ENCODE peak calls at places on chromosomes 3 and 15, in ten cellular contexts. Z is GOT3; C is AG20443; S is HT1080; G is activated CD8-positive, alpha-beta memory T cell treated with anti-CD3 and anti-CD28 coated beads for 24 hours; L is hepatocyte; K is Caki2; R is AG10803; Q is PC-3; E is epithelial cell of esophagus. A is an unnamed sample.
A peak's percentile ranks its signal among the peaks of the same experiment; 100 is the strongest.

GRCh38 chr15:98070132-98070531 is 109.6 kb downstream of the ARRDC4 start:
- DNase-seq in L (no peak), Z (no peak), C (peak; percentile 40), Q (no peak), G (no peak), S (no peak), K (no peak), R (peak; percentile 92), E (no peak), A (no peak)

GRCh38 chr3:129121016-129121791 is 400 bp downstream of the RAB43 start:
- DNase-seq in C (no peak), Q (no peak), L (peak; percentile 46), S (peak; percentile 36), R (no peak), K (peak; percentile 37), Z (no peak), G (peak; percentile 88), E (no peak), A (no peak)

GRCh38 chr3:156304406-156304805 is 184.0 kb downstream of the KCNAB1 start:
- DNase-seq in R (peak; percentile 76), Q (peak; percentile 58), C (peak; percentile 39), Z (no peak), E (peak; percentile 4), S (peak; percentile 37), G (no peak), L (no peak), K (no peak), A (no peak)

GRCh38 chr3:115498898-115499297 is 124.4 kb upstream of the GAP43 start:
- DNase-seq in Z (no peak), R (no peak), S (no peak), G (no peak), E (no peak), L (no peak), C (no peak), Q (no peak), K (no peak), A (no peak)

GRCh38 chr3:58188173-58188564 is 22.6 kb downstream of the DNASE1L3 start:
- DNase-seq in G (no peak), K (no peak), R (no peak), E (peak; percentile 91), C (no peak), Z (no peak), Q (peak; percentile 84), L (no peak), S (no peak), A (no peak)

GRCh38 chr3:25053360-25053759 is 374.7 kb upstream of the RARB start:
- DNase-seq in E (no peak), R (no peak), Z (no peak), G (no peak), Q (no peak), L (no peak), C (no peak), S (no peak), K (no peak), A (no peak)

GRCh38 chr15:29476503-29477080 is 207.0 kb upstream of the NSMCE3 start:
- DNase-seq in K (no peak), L (no peak), G (no peak), E (no peak), R (no peak), C (no peak), S (no peak), Q (no peak), Z (no peak), A (no peak)

GRCh38 chr3:131328739-131329138 is 52.8 kb upstream of the NUDT16 start:
- DNase-seq in G (no peak), S (no peak), Q (no peak), R (no peak), E (no peak), C (no peak), Z (no peak), L (no peak), K (no peak), A (no peak)

GRCh38 chr15:100120111-100120510 is 221.7 kb downstream of the ADAMTS17 start:
- DNase-seq in L (no peak), Q (no peak), G (no peak), Z (no peak), S (no peak), C (no peak), E (no peak), K (no peak), R (no peak), A (no peak)

GRCh38 chr3:126435456-126436315 is 40.0 kb downstream of the ZXDC start:
- DNase-seq in C (no peak), G (peak; percentile 42), K (no peak), S (no peak), E (no peak), Z (no peak), R (no peak), L (no peak), Q (no peak), A (no peak)

GRCh38 chr3:73510298-73510697 is 114.4 kb downstream of the PDZRN3 start:
- DNase-seq in R (no peak), K (no peak), Q (no peak), C (no peak), S (no peak), L (no peak), E (no peak), G (no peak), Z (no peak), A (no peak)

GRCh38 chr15:73388256-73388781 is 19.6 kb upstream of the HCN4 start:
- DNase-seq in R (peak; percentile 50), K (peak; percentile 74), E (peak; percentile 58), S (peak; percentile 77), G (no peak), Z (no peak), L (peak; percentile 55), C (peak; percentile 48), Q (peak; percentile 89), A (peak; percentile 57)

A was measured in LoVo.